ENCODE peak calls at places on chromosome 4, in ten cellular contexts. One of them, this sample, is unnamed.

GRCh38 chr4:184268574-184269160 is 51.0 kb upstream of the ENPP6 start:
- DNase-seq in adrenal gland: no peak
- DNase-seq in HFF-Myc: no peak
- DNase-seq in PC-3: no peak
- DNase-seq in cardiac fibroblast: peak
- DNase-seq in HT1080: peak
- DNase-seq in breast epithelium: no peak
- DNase-seq in anterior cingulate cortex: no peak
- DNase-seq in NCI-H524 treated with DMSO at 0.1 percent for 48 hours: no peak
- DNase-seq in AG09319: no peak
- DNase-seq in this sample: no peak

GRCh38 chr4:157664726-157665125 is 444.2 kb downstream of the GRIA2 start:
- DNase-seq in NCI-H524 treated with DMSO at 0.1 percent for 48 hours: no peak
- DNase-seq in breast epithelium: no peak
- DNase-seq in cardiac fibroblast: peak
- DNase-seq in HT1080: peak
- DNase-seq in AG09319: no peak
- DNase-seq in adrenal gland: no peak
- DNase-seq in anterior cingulate cortex: no peak
- DNase-seq in HFF-Myc: no peak
- DNase-seq in PC-3: peak
- DNase-seq in this sample: no peak

GRCh38 chr4:34932591-34932990 is 1311.7 kb downstream of the ARAP2 start:
- DNase-seq in breast epithelium: no peak
- DNase-seq in HT1080: no peak
- DNase-seq in anterior cingulate cortex: no peak
- DNase-seq in HFF-Myc: no peak
- DNase-seq in AG09319: no peak
- DNase-seq in cardiac fibroblast: no peak
- DNase-seq in adrenal gland: no peak
- DNase-seq in NCI-H524 treated with DMSO at 0.1 percent for 48 hours: no peak
- DNase-seq in PC-3: peak
- DNase-seq in this sample: no peak

GRCh38 chr4:118765399-118765798 is 70.5 kb downstream of the SEC24D start:
- DNase-seq in breast epithelium: no peak
- DNase-seq in PC-3: peak
- DNase-seq in anterior cingulate cortex: no peak
- DNase-seq in HT1080: peak
- DNase-seq in cardiac fibroblast: peak
- DNase-seq in NCI-H524 treated with DMSO at 0.1 percent for 48 hours: no peak
- DNase-seq in adrenal gland: no peak
- DNase-seq in HFF-Myc: peak
- DNase-seq in AG09319: peak
- DNase-seq in this sample: no peak

GRCh38 chr4:166239354-166239753 is 366.3 kb downstream of the TLL1 start:
- DNase-seq in NCI-H524 treated with DMSO at 0.1 percent for 48 hours: no peak
- DNase-seq in HT1080: no peak
- DNase-seq in HFF-Myc: no peak
- DNase-seq in cardiac fibroblast: no peak
- DNase-seq in adrenal gland: no peak
- DNase-seq in PC-3: no peak
- DNase-seq in anterior cingulate cortex: no peak
- DNase-seq in breast epithelium: no peak
- DNase-seq in AG09319: no peak
- DNase-seq in this sample: no peak

GRCh38 chr4:168076989-168077725 is 15.2 kb upstream of the ANXA10 start:
- DNase-seq in breast epithelium: peak
- DNase-seq in HFF-Myc: peak
- DNase-seq in AG09319: peak
- DNase-seq in PC-3: peak
- DNase-seq in NCI-H524 treated with DMSO at 0.1 percent for 48 hours: no peak
- DNase-seq in HT1080: peak
- DNase-seq in anterior cingulate cortex: no peak
- DNase-seq in adrenal gland: peak
- DNase-seq in cardiac fibroblast: peak
- DNase-seq in this sample: peak

GRCh38 chr4:168731706-168732414 is 235.0 kb downstream of the PALLD start:
- DNase-seq in AG09319: no peak
- DNase-seq in HT1080: no peak
- DNase-seq in breast epithelium: no peak
- DNase-seq in NCI-H524 treated with DMSO at 0.1 percent for 48 hours: no peak
- DNase-seq in anterior cingulate cortex: no peak
- DNase-seq in HFF-Myc: no peak
- DNase-seq in adrenal gland: no peak
- DNase-seq in cardiac fibroblast: no peak
- DNase-seq in PC-3: no peak
- DNase-seq in this sample: no peak

GRCh38 chr4:154009191-154009590 is 220.3 kb upstream of the SFRP2 start:
- DNase-seq in breast epithelium: no peak
- DNase-seq in cardiac fibroblast: no peak
- DNase-seq in PC-3: no peak
- DNase-seq in HFF-Myc: no peak
- DNase-seq in anterior cingulate cortex: no peak
- DNase-seq in AG09319: no peak
- DNase-seq in HT1080: no peak
- DNase-seq in NCI-H524 treated with DMSO at 0.1 percent for 48 hours: no peak
- DNase-seq in adrenal gland: no peak
- DNase-seq in this sample: no peak

GRCh38 chr4:42596918-42597317 is 60.0 kb downstream of the ATP8A1 start:
- DNase-seq in PC-3: no peak
- DNase-seq in adrenal gland: no peak
- DNase-seq in anterior cingulate cortex: no peak
- DNase-seq in NCI-H524 treated with DMSO at 0.1 percent for 48 hours: no peak
- DNase-seq in HFF-Myc: no peak
- DNase-seq in breast epithelium: no peak
- DNase-seq in AG09319: no peak
- DNase-seq in HT1080: no peak
- DNase-seq in cardiac fibroblast: no peak
- DNase-seq in this sample: no peak

GRCh38 chr4:156596026-156596425 is 375.6 kb downstream of the PDGFC start:
- DNase-seq in anterior cingulate cortex: no peak
- DNase-seq in adrenal gland: no peak
- DNase-seq in HFF-Myc: no peak
- DNase-seq in HT1080: no peak
- DNase-seq in PC-3: no peak
- DNase-seq in NCI-H524 treated with DMSO at 0.1 percent for 48 hours: no peak
- DNase-seq in breast epithelium: no peak
- DNase-seq in cardiac fibroblast: peak
- DNase-seq in AG09319: no peak
- DNase-seq in this sample: no peak

GRCh38 chr4:54011201-54011600 is 53.2 kb downstream of the CHIC2 start:
- DNase-seq in HT1080: no peak
- DNase-seq in cardiac fibroblast: no peak
- DNase-seq in anterior cingulate cortex: no peak
- DNase-seq in HFF-Myc: no peak
- DNase-seq in AG09319: no peak
- DNase-seq in NCI-H524 treated with DMSO at 0.1 percent for 48 hours: no peak
- DNase-seq in adrenal gland: no peak
- DNase-seq in breast epithelium: no peak
- DNase-seq in PC-3: peak
- DNase-seq in this sample: no peak